ENCODE peak calls at places on chromosomes 12 and 14, in four cellular contexts. B, W, M and Z are unnamed samples.

GRCh38 chr14:31243860-31244259 is 36.3 kb upstream of the HECTD1 start:
- DNase-seq in B (no peak), W (no peak), M (no peak), Z (no peak)

GRCh38 chr12:111256629-111257434 is 112.1 kb downstream of the PHETA1 start:
- DNase-seq in B (no peak), W (no peak), M (no peak), Z (no peak)

GRCh38 chr14:64324461-64325255 is 30.5 kb upstream of the ESR2 start:
- DNase-seq in B (no peak), W (no peak), M (no peak), Z (no peak)

GRCh38 chr14:91250912-91251311 is 6.4 kb upstream of the GPR68 start:
- DNase-seq in B (no peak), W (no peak), M (no peak), Z (no peak)

GRCh38 chr12:46711756-46712155 is 114.0 kb downstream of the SLC38A4 start:
- DNase-seq in B (no peak), W (no peak), M (no peak), Z (no peak)

GRCh38 chr14:100568998-100569733 is 18.1 kb downstream of the BEGAIN start:
- DNase-seq in B (no peak), W (no peak), M (peak; percentile 23), Z (peak; percentile 87)

GRCh38 chr14:90429764-90430163 is 32.9 kb downstream of the CALM1 start:
- DNase-seq in B (no peak), W (no peak), M (no peak), Z (no peak)

GRCh38 chr14:102363182-102363952 is 626 bp downstream of the TECPR2 start:
- DNase-seq in B (no peak), W (no peak), M (peak; percentile 58), Z (no peak)

GRCh38 chr12:94798107-94798506 is 147.8 kb upstream of the TMCC3 start:
- DNase-seq in B (no peak), W (no peak), M (no peak), Z (no peak)

GRCh38 chr14:65042731-65043372 is 56.2 kb downstream of the FNTB start:
- DNase-seq in B (no peak), W (peak; percentile 8), M (peak; percentile 55), Z (no peak)

GRCh38 chr12:58416211-58416610 is 474.8 kb downstream of the ATP23 start:
- DNase-seq in B (no peak), W (no peak), M (no peak), Z (no peak)

GRCh38 chr14:89125216-89125615 is 291.8 kb downstream of the FOXN3 start:
- DNase-seq in B (no peak), W (no peak), M (no peak), Z (no peak)

GRCh38 chr14:89128616-89129015 is 288.4 kb downstream of the FOXN3 start:
- DNase-seq in B (no peak), W (no peak), M (no peak), Z (no peak)

GRCh38 chr14:89131004-89131750 is 285.9 kb downstream of the FOXN3 start:
- DNase-seq in B (no peak), W (no peak), M (no peak), Z (no peak)

GRCh38 chr14:89126461-89126860 is 290.6 kb downstream of the FOXN3 start:
- DNase-seq in B (no peak), W (no peak), M (no peak), Z (no peak)

GRCh38 chr14:89129570-89129969 is 287.5 kb downstream of the FOXN3 start:
- DNase-seq in B (no peak), W (no peak), M (no peak), Z (no peak)
- TF ChIP-seq ZBTB33 in B (no peak), W (no peak), M (no peak), Z (no peak)

GRCh38 chr12:3753549-3754284 is 808 bp upstream of the CRACR2A start:
- DNase-seq in B (no peak), W (no peak), M (no peak), Z (no peak)
- TF ChIP-seq NFIC in B (no peak), W (no peak), M (no peak), Z (no peak)

GRCh38 chr12:89826468-89826867 is 117.8 kb upstream of the ATP2B1 start:
- DNase-seq in B (no peak), W (no peak), M (no peak), Z (no peak)

GRCh38 chr12:89827592-89827991 is 119.0 kb upstream of the ATP2B1 start:
- DNase-seq in B (no peak), W (no peak), M (peak; percentile 26), Z (no peak)

GRCh38 chr12:89824822-89825221 is 116.2 kb upstream of the ATP2B1 start:
- DNase-seq in B (no peak), W (no peak), M (no peak), Z (no peak)

GRCh38 chr12:89828575-89828974 is 119.9 kb upstream of the ATP2B1 start:
- DNase-seq in B (no peak), W (no peak), M (no peak), Z (no peak)

GRCh38 chr12:89825591-89826449 is 117.2 kb upstream of the ATP2B1 start:
- DNase-seq in B (no peak), W (peak; percentile 27), M (peak; percentile 25), Z (peak; percentile 8)
- TF ChIP-seq ZBTB33 in B (no peak), W (no peak), M (no peak), Z (no peak)

GRCh38 chr14:92551066-92551841 is 37.7 kb downstream of the RIN3 start:
- DNase-seq in B (no peak), W (peak; percentile 82), M (no peak), Z (no peak)

GRCh38 chr14:92549853-92550244 is 36.3 kb downstream of the RIN3 start:
- DNase-seq in B (no peak), W (no peak), M (no peak), Z (no peak)

GRCh38 chr14:92552066-92552465 is 38.5 kb downstream of the RIN3 start:
- DNase-seq in B (no peak), W (no peak), M (no peak), Z (no peak)

GRCh38 chr14:92546347-92547053 is 32.9 kb downstream of the RIN3 start:
- DNase-seq in B (no peak), W (no peak), M (no peak), Z (peak; percentile 39)

DNA sequence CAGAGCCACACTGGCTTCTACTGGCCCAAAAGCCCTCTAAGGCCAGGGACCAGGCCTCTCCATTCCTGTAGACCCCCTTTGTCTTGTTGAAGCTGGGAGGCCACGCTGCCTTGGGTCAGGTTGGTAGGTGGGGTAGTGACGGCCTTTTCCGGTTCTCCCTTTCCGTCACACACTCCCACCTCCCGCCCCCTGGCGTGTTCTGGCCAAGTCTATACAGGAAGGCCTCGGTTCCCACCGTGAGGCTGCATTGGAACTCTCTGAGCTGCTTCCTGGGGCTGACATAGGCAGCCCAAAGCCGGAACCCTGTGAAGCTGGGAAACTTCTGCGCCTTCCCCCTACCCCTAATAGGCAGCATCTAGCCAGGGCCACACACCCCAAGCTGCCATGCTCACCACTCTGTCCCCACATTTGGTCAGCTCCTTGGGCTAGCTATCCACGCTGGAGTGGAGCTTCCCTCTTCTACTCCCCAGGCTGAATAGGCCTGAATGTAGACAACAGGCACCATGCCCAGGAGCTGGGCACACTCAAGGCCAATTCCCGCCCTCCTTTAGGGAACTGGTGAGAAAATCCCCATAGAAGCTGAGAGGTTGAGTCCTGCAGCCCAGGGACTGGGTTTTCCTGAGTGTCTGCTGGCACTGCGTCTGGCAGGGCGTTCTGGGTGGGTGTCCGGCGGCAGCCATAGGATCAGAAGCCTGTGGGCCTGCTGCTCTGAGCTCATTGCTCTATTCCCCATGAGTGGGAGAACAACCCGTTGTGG is 35.7 kb downstream of the RIN3 start:
- DNase-seq in B (no peak), W (no peak), M (no peak), Z (no peak)
- TF ChIP-seq NFIC in B (no peak), W (no peak), M (no peak), Z (no peak)

DNA sequence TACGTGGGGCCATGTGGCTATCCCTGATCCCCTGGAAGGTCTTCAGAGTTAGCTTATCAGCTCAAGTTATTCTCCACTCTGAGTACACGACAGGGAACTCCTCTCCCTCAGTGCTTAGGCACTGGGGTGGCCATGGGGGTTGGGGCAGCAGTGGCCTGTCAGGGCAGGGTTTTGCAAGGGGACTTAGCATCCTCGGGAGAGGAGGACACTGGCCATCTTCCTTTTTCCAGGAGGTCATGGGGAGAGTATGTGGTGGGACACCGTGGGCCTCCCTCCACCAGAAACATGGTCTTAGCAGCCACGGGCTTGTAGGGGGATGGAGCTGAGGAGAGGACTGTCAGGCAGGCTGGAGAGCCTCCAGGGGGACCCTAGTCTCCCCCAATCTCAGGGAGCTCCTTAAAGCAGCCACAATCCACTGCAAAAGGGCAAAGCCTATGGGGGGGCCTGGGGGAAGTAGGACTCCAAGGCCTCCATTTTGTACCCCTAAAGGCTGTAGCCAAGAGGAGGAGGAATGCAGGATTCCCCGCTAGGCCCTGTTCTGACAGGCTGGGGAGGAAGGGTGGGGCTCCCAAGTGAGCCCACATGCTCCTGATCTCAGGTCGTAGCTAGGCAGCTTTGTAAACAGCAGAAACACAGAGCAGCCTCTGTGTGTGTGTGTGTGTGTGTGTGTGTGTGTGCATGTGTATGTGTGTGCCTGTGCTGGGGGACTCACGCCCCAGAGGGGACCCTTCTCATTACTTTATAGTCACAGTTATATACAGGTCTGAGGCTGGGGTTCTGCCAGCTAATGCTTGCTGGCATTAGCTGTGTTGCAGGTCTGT is 36.6 kb downstream of the KRT80 start:
- DNase-seq in B (no peak), W (no peak), M (no peak), Z (no peak)
- TF ChIP-seq ZBTB33 in B (no peak), W (no peak), M (no peak), Z (no peak)